ENCODE peak calls at places on chromosomes 12 and 14, in five cellular contexts. One of them, this sample, is unnamed.

GRCh38 chr14:55702501-55702900 is 122.5 kb downstream of the KTN1 start:
- DNase-seq in left ventricle myocardium inferior: no peak
- DNase-seq in H1: no peak
- DNase-seq in WERI-Rb-1: no peak
- DNase-seq in mucosa of descending colon: no peak
- DNase-seq in this sample: no peak

GRCh38 chr12:99265648-99266047 is 381.9 kb upstream of the GARIN6 start:
- DNase-seq in left ventricle myocardium inferior: no peak
- DNase-seq in H1: no peak
- DNase-seq in WERI-Rb-1: no peak
- DNase-seq in mucosa of descending colon: no peak
- DNase-seq in this sample: no peak

GRCh38 chr12:75666980-75667359 is 155.6 kb upstream of the KRR1 start:
- DNase-seq in left ventricle myocardium inferior: no peak
- DNase-seq in H1: no peak
- DNase-seq in WERI-Rb-1: no peak
- DNase-seq in mucosa of descending colon: no peak
- DNase-seq in this sample: no peak

GRCh38 chr12:102438047-102438822 is 42.1 kb downstream of the IGF1 start:
- DNase-seq in left ventricle myocardium inferior: no peak
- DNase-seq in H1: no peak
- DNase-seq in WERI-Rb-1: no peak
- DNase-seq in mucosa of descending colon: no peak
- DNase-seq in this sample: no peak

GRCh38 chr14:56491299-56492285 is 88.0 kb upstream of the TMEM260 start:
- DNase-seq in left ventricle myocardium inferior: no peak
- DNase-seq in H1: peak; percentile 71
- DNase-seq in WERI-Rb-1: peak; percentile 88
- DNase-seq in mucosa of descending colon: peak; percentile 58
- DNase-seq in this sample: no peak

GRCh38 chr12:39503445-39503844 is 60.5 kb upstream of the KIF21A start:
- DNase-seq in left ventricle myocardium inferior: no peak
- DNase-seq in H1: no peak
- DNase-seq in WERI-Rb-1: no peak
- DNase-seq in mucosa of descending colon: no peak
- DNase-seq in this sample: no peak

GRCh38 chr14:31990183-31990862 is 86.8 kb upstream of the ARHGAP5 start:
- DNase-seq in left ventricle myocardium inferior: no peak
- DNase-seq in H1: no peak
- DNase-seq in WERI-Rb-1: no peak
- DNase-seq in mucosa of descending colon: no peak
- DNase-seq in this sample: peak; percentile 74

GRCh38 chr12:116551952-116552749 is 7.0 kb upstream of the MAP1LC3B2 start:
- DNase-seq in left ventricle myocardium inferior: no peak
- DNase-seq in H1: no peak
- DNase-seq in WERI-Rb-1: no peak
- DNase-seq in mucosa of descending colon: no peak
- DNase-seq in this sample: no peak

GRCh38 chr14:32472512-32473472 is 143.7 kb downstream of the AKAP6 start:
- DNase-seq in left ventricle myocardium inferior: peak; percentile 39
- DNase-seq in H1: no peak
- DNase-seq in WERI-Rb-1: no peak
- DNase-seq in mucosa of descending colon: no peak
- DNase-seq in this sample: peak; percentile 90

GRCh38 chr12:127270193-127270592 is 996.8 kb upstream of the TMEM132C start:
- DNase-seq in left ventricle myocardium inferior: no peak
- DNase-seq in H1: no peak
- DNase-seq in WERI-Rb-1: no peak
- DNase-seq in mucosa of descending colon: peak; percentile 12
- DNase-seq in this sample: no peak

GRCh38 chr14:99744199-99744872 is 48.9 kb upstream of the EML1 start:
- DNase-seq in left ventricle myocardium inferior: no peak
- DNase-seq in H1: no peak
- DNase-seq in WERI-Rb-1: no peak
- DNase-seq in mucosa of descending colon: no peak
- DNase-seq in this sample: no peak

GRCh38 chr14:95345032-95345431 is 25.3 kb upstream of the CLMN start:
- DNase-seq in left ventricle myocardium inferior: no peak
- DNase-seq in H1: no peak
- DNase-seq in WERI-Rb-1: no peak
- DNase-seq in mucosa of descending colon: no peak
- DNase-seq in this sample: no peak

GRCh38 chr12:6903712-6904111 is 910 bp upstream of the LRRC23 start:
- DNase-seq in left ventricle myocardium inferior: no peak
- DNase-seq in H1: no peak
- DNase-seq in WERI-Rb-1: no peak
- DNase-seq in mucosa of descending colon: no peak
- DNase-seq in this sample: no peak

GRCh38 chr12:124804011-124804621 is 59.5 kb downstream of the SCARB1 start:
- DNase-seq in left ventricle myocardium inferior: no peak
- DNase-seq in H1: no peak
- DNase-seq in WERI-Rb-1: no peak
- DNase-seq in mucosa of descending colon: no peak
- DNase-seq in this sample: peak; percentile 77

GRCh38 chr14:36383674-36384421 is 63.4 kb upstream of the MBIP start:
- DNase-seq in left ventricle myocardium inferior: peak; percentile 51
- DNase-seq in H1: no peak
- DNase-seq in WERI-Rb-1: no peak
- DNase-seq in mucosa of descending colon: no peak
- DNase-seq in this sample: no peak

GRCh38 chr12:3602488-3602887 is 111.5 kb downstream of the PRMT8 start:
- DNase-seq in left ventricle myocardium inferior: no peak
- DNase-seq in H1: no peak
- DNase-seq in WERI-Rb-1: no peak
- DNase-seq in mucosa of descending colon: no peak
- DNase-seq in this sample: no peak

GRCh38 chr14:100868621-100869370 is 34.7 kb downstream of the RTL1 start:
- DNase-seq in left ventricle myocardium inferior: peak; percentile 8
- DNase-seq in H1: no peak
- DNase-seq in WERI-Rb-1: no peak
- DNase-seq in mucosa of descending colon: no peak
- DNase-seq in this sample: no peak

GRCh38 chr14:51396222-51396815 is 156.3 kb downstream of the TMX1 start:
- DNase-seq in left ventricle myocardium inferior: no peak
- DNase-seq in H1: no peak
- DNase-seq in WERI-Rb-1: peak; percentile 55
- DNase-seq in mucosa of descending colon: no peak
- DNase-seq in this sample: peak; percentile 91

GRCh38 chr14:79294506-79294905 is 916.8 kb downstream of the DIO2 start:
- DNase-seq in left ventricle myocardium inferior: no peak
- DNase-seq in H1: no peak
- DNase-seq in WERI-Rb-1: no peak
- DNase-seq in mucosa of descending colon: no peak
- DNase-seq in this sample: no peak

DNA sequence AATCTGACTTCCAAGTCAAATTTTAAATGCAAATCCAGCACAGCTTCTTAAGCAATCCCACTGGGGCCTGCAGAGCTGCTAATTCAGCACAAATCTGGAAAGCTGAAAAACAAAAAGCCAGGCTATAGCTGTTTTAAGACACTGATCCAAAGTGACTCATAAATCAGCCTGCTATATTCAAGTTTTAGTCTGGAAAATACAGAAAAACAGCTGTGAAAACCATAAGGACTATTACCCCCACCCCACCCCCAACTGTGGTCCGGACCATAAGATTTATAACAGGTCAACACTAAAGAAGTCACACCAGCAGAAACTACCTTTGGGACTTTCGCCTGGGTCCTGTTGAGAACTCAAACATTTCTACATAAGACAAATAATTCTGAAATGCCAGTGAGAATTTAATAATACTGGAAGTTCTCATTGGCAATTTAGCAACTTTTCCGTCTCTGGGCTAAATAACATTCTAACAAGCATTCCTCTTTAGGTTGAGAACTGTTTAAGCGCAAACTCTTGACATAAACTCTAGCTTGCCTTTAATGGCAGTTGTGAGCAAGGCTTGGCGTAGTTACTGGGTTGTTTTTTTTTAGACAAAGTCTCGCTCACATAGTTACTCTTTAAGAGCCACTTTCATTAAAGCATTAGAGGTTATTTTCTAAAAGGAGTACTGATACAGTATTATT is 3.3 kb downstream of the LRIG3 start:
- DNase-seq in left ventricle myocardium inferior: no peak
- DNase-seq in H1: no peak
- DNase-seq in WERI-Rb-1: no peak
- DNase-seq in mucosa of descending colon: peak; percentile 65
- DNase-seq in this sample: peak; percentile 69
- H3K4me3 ChIP-seq in left ventricle myocardium inferior: peak overlapping the region; percentile 84
- H3K4me3 ChIP-seq in H1: no peak overlapping the region
- H3K4me3 ChIP-seq in WERI-Rb-1: no peak overlapping the region
- H3K4me3 ChIP-seq in mucosa of descending colon: no peak overlapping the region
- H3K4me3 ChIP-seq in this sample: peak overlapping the region; percentile 84

GRCh38 chr14:92459479-92460421 is 53.8 kb upstream of the RIN3 start:
- DNase-seq in left ventricle myocardium inferior: peak; percentile 42
- DNase-seq in H1: no peak
- DNase-seq in WERI-Rb-1: no peak
- DNase-seq in mucosa of descending colon: no peak
- DNase-seq in this sample: no peak
- TF ChIP-seq CTCF in left ventricle myocardium inferior: peak; percentile 40
- TF ChIP-seq CTCF in H1: peak; percentile 46
- TF ChIP-seq CTCF in WERI-Rb-1: peak; percentile 54
- TF ChIP-seq CTCF in mucosa of descending colon: no peak
- TF ChIP-seq CTCF in this sample: no peak

DNA sequence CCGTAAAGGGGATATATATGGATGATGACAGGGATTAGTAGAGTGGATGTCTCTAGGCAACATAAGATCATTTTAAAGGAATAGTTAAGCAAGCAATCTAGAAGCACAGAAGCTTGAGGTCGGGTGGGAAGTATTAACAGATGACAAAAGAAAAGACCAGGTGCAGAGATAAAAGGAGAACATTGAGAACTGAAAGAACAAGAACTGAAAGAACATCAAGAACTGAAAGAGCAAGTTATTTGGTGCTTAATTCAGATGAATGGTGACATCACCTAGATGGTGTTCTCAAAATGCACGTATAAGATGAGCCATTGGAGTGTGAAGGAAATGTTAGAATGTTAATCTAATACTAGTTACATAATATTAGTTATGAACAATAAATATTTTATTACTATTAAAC is 224.0 kb upstream of the PDE3A start:
- DNase-seq in left ventricle myocardium inferior: no peak
- DNase-seq in H1: no peak
- DNase-seq in WERI-Rb-1: no peak
- DNase-seq in mucosa of descending colon: no peak
- DNase-seq in this sample: no peak
- H3K4me3 ChIP-seq in left ventricle myocardium inferior: no peak overlapping the region
- H3K4me3 ChIP-seq in H1: no peak overlapping the region
- H3K4me3 ChIP-seq in WERI-Rb-1: no peak overlapping the region
- H3K4me3 ChIP-seq in mucosa of descending colon: no peak overlapping the region
- H3K4me3 ChIP-seq in this sample: no peak overlapping the region

DNA sequence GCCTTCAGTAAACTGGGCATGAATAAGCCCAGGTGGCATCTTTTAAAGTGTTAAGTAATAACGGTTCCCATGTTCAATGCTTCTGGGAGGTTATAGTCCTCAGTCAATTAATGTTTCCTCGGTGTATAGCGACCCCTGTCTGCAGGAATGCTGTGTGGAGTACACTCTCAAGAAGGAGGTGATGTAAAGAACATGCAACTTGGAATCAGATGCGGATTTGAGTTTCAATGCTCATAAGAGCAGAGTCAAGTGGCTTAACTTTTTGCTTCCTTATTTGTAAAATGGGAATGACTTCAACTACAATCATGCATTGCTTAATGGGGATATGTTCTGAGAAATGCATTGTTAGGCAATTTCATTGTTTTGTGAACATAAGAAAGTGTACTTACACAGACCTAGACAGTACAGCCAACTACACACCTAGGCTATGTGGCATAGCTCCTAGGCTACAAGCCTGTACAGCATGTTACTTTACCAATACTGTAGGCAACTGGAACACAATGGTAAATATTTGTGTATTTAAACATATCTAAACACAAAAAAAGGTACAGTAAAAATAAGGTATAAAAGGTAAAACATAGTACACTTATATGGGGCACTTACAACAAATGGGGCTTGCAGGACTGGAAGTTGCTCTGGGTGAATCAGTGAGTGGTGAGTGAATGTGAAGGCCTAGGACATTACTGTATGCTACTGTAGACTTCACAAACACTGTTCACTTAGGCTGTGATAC is 6.7 kb upstream of the MRPS35 start:
- DNase-seq in left ventricle myocardium inferior: peak; percentile 28
- DNase-seq in H1: peak; percentile 19
- DNase-seq in WERI-Rb-1: peak; percentile 83
- DNase-seq in mucosa of descending colon: peak; percentile 98
- DNase-seq in this sample: peak; percentile 50
- TF ChIP-seq CTCF in left ventricle myocardium inferior: peak; percentile 89
- TF ChIP-seq CTCF in H1: no peak
- TF ChIP-seq CTCF in WERI-Rb-1: peak; percentile 78
- TF ChIP-seq CTCF in mucosa of descending colon: peak; percentile 65
- TF ChIP-seq CTCF in this sample: peak; percentile 91

This sample was measured in retinal pigment epithelial cell.